ENCODE peak calls at places on chromosome 15, in eight cellular contexts. L is PC-3, O is left lung, Q is heart right ventricle, Y is right atrium auricular region, G is transverse colon, S is esophagus squamous epithelium, X is upper lobe of right lung. R is an unnamed sample.

GRCh38 chr15:70829366-70830166 is 24.4 kb downstream of the LARP6 start:
- DNase-seq in G (no peak), S (no peak), O (no peak), Q (no peak), L (no peak), X (no peak), Y (no peak), R (peak)

GRCh38 chr15:92197761-92198160 is 195.9 kb upstream of the ST8SIA2 start:
- DNase-seq in G (no peak), X (no peak), Y (no peak), O (no peak), Q (no peak), L (no peak), S (no peak), R (no peak)

GRCh38 chr15:61654918-61655317 is 405.3 kb downstream of the VPS13C start:
- DNase-seq in L (no peak), G (no peak), O (no peak), Q (no peak), S (no peak), X (no peak), Y (peak), R (no peak)

GRCh38 chr15:82710208-82710555 is 507 bp upstream of the AP3B2 start:
- DNase-seq in Y (no peak), Q (no peak), L (no peak), X (no peak), G (no peak), O (no peak), S (no peak), R (no peak)

GRCh38 chr15:82849556-82850241 is 40.3 kb downstream of the WHAMM start:
- DNase-seq in G (peak), Y (peak), L (peak), X (peak), Q (peak), S (no peak), O (peak), R (peak)

GRCh38 chr15:27956285-27956684 is 142.8 kb downstream of the OCA2 start:
- DNase-seq in L (no peak), G (no peak), X (no peak), Y (no peak), S (no peak), Q (no peak), O (no peak), R (no peak)

GRCh38 chr15:42082832-42083604 is 11.3 kb downstream of the PLA2G4D start:
- DNase-seq in X (peak), G (peak), L (no peak), Q (no peak), O (no peak), Y (no peak), S (no peak), R (no peak)

GRCh38 chr15:25688166-25688565 is 175.0 kb downstream of the ATP10A start:
- DNase-seq in O (no peak), S (no peak), X (peak), L (no peak), G (no peak), Y (no peak), Q (no peak), R (no peak)

GRCh38 chr15:51172190-51172589 is 77.5 kb upstream of the TNFAIP8L3 start:
- DNase-seq in G (no peak), X (no peak), S (no peak), Y (no peak), Q (no peak), L (no peak), O (no peak), R (no peak)

GRCh38 chr15:93072440-93073394 is 16.3 kb downstream of the RGMA start:
- DNase-seq in O (peak), S (no peak), X (peak), Q (peak), G (peak), L (peak), Y (peak), R (peak)

GRCh38 chr15:37877851-37878577 is 56.4 kb upstream of the TMCO5A start:
- DNase-seq in Y (no peak), L (peak), G (no peak), S (no peak), O (no peak), X (no peak), Q (no peak), R (no peak)

GRCh38 chr15:92159906-92160841 is 233.5 kb upstream of the ST8SIA2 start:
- DNase-seq in X (no peak), O (no peak), S (no peak), Y (peak), L (no peak), Q (no peak), G (no peak), R (no peak)

GRCh38 chr15:26087395-26087794 is 224.3 kb upstream of the ATP10A start:
- DNase-seq in L (peak), G (no peak), S (no peak), Q (no peak), X (no peak), O (no peak), Y (no peak), R (no peak)

GRCh38 chr15:20340331-20340811 is 201.2 kb downstream of the GOLGA6L6 start:
- DNase-seq in Q (peak), S (no peak), Y (peak), X (peak), G (no peak), O (peak), L (peak), R (peak)

GRCh38 chr15:80095959-80096358 is 36.5 kb downstream of the ZFAND6 start:
- DNase-seq in S (no peak), L (no peak), Y (no peak), Q (no peak), O (no peak), X (no peak), G (no peak), R (no peak)

GRCh38 chr15:40190591-40190990 is 29.7 kb downstream of the BUB1B start:
- DNase-seq in O (no peak), L (peak), X (no peak), Q (no peak), Y (no peak), G (no peak), S (no peak), R (no peak)

GRCh38 chr15:92915766-92916435 is 15.8 kb downstream of the CHD2 start:
- DNase-seq in O (no peak), S (no peak), Y (no peak), X (no peak), L (no peak), Q (no peak), G (no peak), R (no peak)

DNA sequence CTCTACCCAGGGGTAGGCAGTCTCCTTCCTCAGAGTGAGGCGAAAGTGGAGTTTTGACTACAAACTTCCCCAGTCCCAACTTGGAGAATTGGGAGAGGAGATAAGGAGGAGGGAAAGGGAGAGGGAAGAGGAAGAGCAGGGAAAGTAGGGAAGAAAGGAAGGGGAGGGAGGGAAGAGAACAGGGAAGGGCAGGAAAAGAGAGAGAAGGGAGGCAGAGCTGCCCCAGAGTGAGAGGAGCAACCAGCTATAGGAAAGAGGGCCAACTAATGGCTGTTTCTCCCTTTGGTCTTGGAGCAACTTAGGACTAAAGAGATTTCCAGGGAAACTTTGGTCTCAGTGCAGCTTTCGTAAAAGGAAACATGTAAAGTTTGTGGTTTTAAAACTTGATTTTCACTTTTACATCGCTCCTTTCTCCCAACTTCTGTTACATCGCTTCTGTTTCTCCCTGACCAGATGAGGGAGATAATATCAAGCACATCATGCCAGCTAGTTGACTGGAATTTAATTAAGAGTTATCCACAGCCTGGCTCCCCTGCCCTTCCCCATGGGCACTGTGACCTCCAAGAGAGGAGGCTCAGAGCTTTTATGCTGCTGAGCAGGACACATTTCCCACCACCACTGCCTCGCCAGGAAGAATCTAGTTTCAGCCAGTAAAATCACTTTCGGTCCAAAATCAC is 1.4 kb downstream of the CA12 start:
- DNase-seq in Q (no peak), L (no peak), S (no peak), X (no peak), O (no peak), G (no peak), Y (no peak), R (no peak)
- H3K4me3 ChIP-seq in Q (no peak), L (peak), S (peak), X (no peak), O (no peak), G (peak), Y (no peak), R (peak)

GRCh38 chr15:101439920-101440319 is 49.6 kb downstream of the PCSK6 start:
- DNase-seq in G (no peak), L (peak), Q (no peak), X (no peak), S (no peak), O (no peak), Y (peak), R (peak)

GRCh38 chr15:101440846-101441590 is 48.5 kb downstream of the PCSK6 start:
- DNase-seq in L (peak), Q (no peak), X (no peak), G (no peak), S (no peak), Y (peak), O (no peak), R (no peak)

GRCh38 chr15:101442272-101442671 is 47.2 kb downstream of the PCSK6 start:
- DNase-seq in X (no peak), Q (no peak), G (no peak), O (no peak), Y (peak), L (no peak), S (no peak), R (no peak)

GRCh38 chr15:101439285-101439919 is 50.1 kb downstream of the PCSK6 start:
- DNase-seq in O (no peak), Y (peak), S (no peak), X (no peak), L (peak), Q (no peak), G (no peak), R (no peak)

GRCh38 chr15:101441706-101442105 is 47.8 kb downstream of the PCSK6 start:
- DNase-seq in Q (no peak), L (no peak), G (no peak), Y (peak), O (no peak), S (no peak), X (no peak), R (no peak)
- H3K27ac ChIP-seq in Q (peak), L (no peak), G (no peak), Y (peak), O (no peak), S (no peak), X (no peak), R (no peak)

GRCh38 chr15:65132841-65133549 is 613 bp downstream of the PDCD7 start:
- DNase-seq in Y (no peak), X (peak), S (no peak), Q (peak), G (peak), O (peak), L (peak), R (peak)
- TF ChIP-seq CTCF in Y (no peak), X (no peak), S (no peak), Q (no peak), G (no peak), O (no peak), L (no peak), R (no peak)

GRCh38 chr15:74302821-74303359 is 64.6 kb downstream of the CYP11A1 start:
- DNase-seq in L (peak), O (peak), Q (peak), Y (no peak), S (no peak), G (peak), X (no peak), R (peak)

GRCh38 chr15:74297867-74298266 is 61.7 kb downstream of the CCDC33 start:
- DNase-seq in O (peak), Y (no peak), G (no peak), S (no peak), Q (no peak), X (no peak), L (no peak), R (no peak)

GRCh38 chr15:74303741-74304309 is 63.6 kb downstream of the CYP11A1 start:
- DNase-seq in X (no peak), L (no peak), O (no peak), Q (no peak), S (no peak), G (no peak), Y (no peak), R (no peak)

GRCh38 chr15:74301583-74302374 is 65.7 kb downstream of the CCDC33 start:
- DNase-seq in S (no peak), Q (no peak), G (no peak), X (no peak), Y (no peak), O (peak), L (no peak), R (no peak)

GRCh38 chr15:74300057-74300620 is 64.0 kb downstream of the CCDC33 start:
- DNase-seq in S (no peak), L (no peak), Q (no peak), Y (no peak), G (no peak), X (no peak), O (peak), R (no peak)
- H3K4me3 ChIP-seq in S (no peak), L (no peak), Q (no peak), Y (no peak), G (no peak), X (no peak), O (no peak), R (no peak)

GRCh38 chr15:52334491-52335160 is 39.0 kb upstream of the MYO5C start:
- DNase-seq in G (no peak), Y (no peak), S (no peak), Q (no peak), X (no peak), L (peak), O (no peak), R (no peak)
- H3K27ac ChIP-seq in G (no peak), Y (no peak), S (no peak), Q (no peak), X (no peak), L (peak), O (no peak), R (no peak)

GRCh38 chr15:33278816-33279612 is 31.8 kb upstream of the RYR3 start:
- DNase-seq in L (peak), X (no peak), Y (no peak), Q (no peak), O (no peak), S (no peak), G (no peak), R (no peak)
- TF ChIP-seq CTCF in L (peak), X (no peak), Y (no peak), Q (no peak), O (no peak), S (no peak), G (no peak), R (no peak)

R was measured in pancreas.